ENCODE peak calls at places on chromosome 4, in nine cellular contexts. Q, D, J, I, O, T, H, G and W are unnamed samples.
A peak's percentile ranks its signal among the peaks of the same experiment; 100 is the strongest.

GRCh38 chr4:164948943-164949342 is 28.5 kb downstream of the TRIM61 start:
- DNase-seq in Q (no peak), D (no peak), J (no peak), I (no peak), O (no peak), T (no peak), H (no peak), G (no peak), W (no peak)

GRCh38 chr4:154208424-154208823 is 283.2 kb downstream of the DCHS2 start:
- DNase-seq in Q (no peak), D (no peak), J (no peak), I (no peak), O (no peak), T (peak; percentile 14), H (no peak), G (no peak), W (no peak)

GRCh38 chr4:156956947-156957346 is 14.7 kb downstream of the PDGFC start:
- DNase-seq in Q (no peak), D (no peak), J (no peak), I (no peak), O (no peak), T (no peak), H (no peak), G (no peak), W (no peak)

GRCh38 chr4:100681289-100681688 is 163.5 kb upstream of the EMCN start:
- DNase-seq in Q (no peak), D (no peak), J (no peak), I (no peak), O (no peak), T (no peak), H (no peak), G (no peak), W (no peak)

GRCh38 chr4:147247577-147247976 is 233.3 kb upstream of the EDNRA start:
- DNase-seq in Q (no peak), D (no peak), J (no peak), I (no peak), O (no peak), T (no peak), H (peak; percentile 11), G (no peak), W (no peak)

GRCh38 chr4:148017801-148018200 is 285.9 kb downstream of the ARHGAP10 start:
- DNase-seq in Q (no peak), D (no peak), J (no peak), I (no peak), O (no peak), T (no peak), H (no peak), G (no peak), W (no peak)

GRCh38 chr4:11228575-11228974 is 200.1 kb downstream of the HS3ST1 start:
- DNase-seq in Q (no peak), D (no peak), J (no peak), I (no peak), O (no peak), T (no peak), H (no peak), G (peak; percentile 68), W (no peak)

GRCh38 chr4:109552240-109552639 is 7.8 kb upstream of the MCUB start:
- DNase-seq in Q (no peak), D (no peak), J (no peak), I (no peak), O (no peak), T (no peak), H (no peak), G (no peak), W (no peak)

GRCh38 chr4:52098618-52099017 is 47.5 kb downstream of the SPATA18 start:
- DNase-seq in Q (no peak), D (no peak), J (peak; percentile 47), I (no peak), O (no peak), T (no peak), H (no peak), G (peak; percentile 27), W (no peak)

GRCh38 chr4:570754-571153 is 5.3 kb downstream of the TMEM271 start:
- DNase-seq in Q (no peak), D (no peak), J (no peak), I (no peak), O (no peak), T (no peak), H (no peak), G (no peak), W (no peak)

GRCh38 chr4:15778191-15778741 is at the start of gene CD38:
- DNase-seq in Q (no peak), D (peak; percentile 69), J (no peak), I (no peak), O (no peak), T (peak; percentile 18), H (peak; percentile 53), G (no peak), W (no peak)

GRCh38 chr4:95167809-95168208 is 381.0 kb downstream of the UNC5C start:
- DNase-seq in Q (no peak), D (no peak), J (no peak), I (no peak), O (no peak), T (no peak), H (no peak), G (no peak), W (no peak)

GRCh38 chr4:159222158-159222557 is 119.3 kb downstream of the RAPGEF2 start:
- DNase-seq in Q (no peak), D (no peak), J (no peak), I (no peak), O (no peak), T (no peak), H (no peak), G (no peak), W (no peak)